ENCODE peak calls at places on chromosomes 2 and 18, in eight cellular contexts. One of them, this sample, is unnamed.

GRCh38 chr2:75047907-75048625 is 89.6 kb downstream of the POLE4 start:
- DNase-seq in caudate nucleus: no peak
- DNase-seq in heart right ventricle: no peak
- DNase-seq in CD8-positive, alpha-beta T cell: no peak
- DNase-seq in kidney: no peak
- DNase-seq in psoas muscle: no peak
- DNase-seq in CD4-positive, alpha-beta memory T cell: no peak
- DNase-seq in mesenchymal stem cell: peak; percentile 69
- DNase-seq in this sample: no peak

GRCh38 chr18:9810994-9811393 is 74.8 kb upstream of the TXNDC2 start:
- DNase-seq in caudate nucleus: no peak
- DNase-seq in mesenchymal stem cell: no peak
- DNase-seq in CD8-positive, alpha-beta T cell: no peak
- DNase-seq in CD4-positive, alpha-beta memory T cell: no peak
- DNase-seq in kidney: no peak
- DNase-seq in heart right ventricle: no peak
- DNase-seq in psoas muscle: no peak
- DNase-seq in this sample: no peak

GRCh38 chr18:59864446-59864764 is 35.4 kb upstream of the PMAIP1 start:
- DNase-seq in kidney: no peak
- DNase-seq in caudate nucleus: no peak
- DNase-seq in CD4-positive, alpha-beta memory T cell: no peak
- DNase-seq in mesenchymal stem cell: no peak
- DNase-seq in heart right ventricle: no peak
- DNase-seq in psoas muscle: no peak
- DNase-seq in CD8-positive, alpha-beta T cell: no peak
- DNase-seq in this sample: no peak

GRCh38 chr18:78431606-78432005 is 548.0 kb upstream of the SALL3 start:
- DNase-seq in heart right ventricle: no peak
- DNase-seq in CD4-positive, alpha-beta memory T cell: no peak
- DNase-seq in mesenchymal stem cell: no peak
- DNase-seq in psoas muscle: no peak
- DNase-seq in kidney: no peak
- DNase-seq in CD8-positive, alpha-beta T cell: no peak
- DNase-seq in caudate nucleus: no peak
- DNase-seq in this sample: no peak

GRCh38 chr2:98382086-98382485 is 35.8 kb downstream of the CNGA3 start:
- DNase-seq in CD8-positive, alpha-beta T cell: no peak
- DNase-seq in CD4-positive, alpha-beta memory T cell: no peak
- DNase-seq in caudate nucleus: no peak
- DNase-seq in mesenchymal stem cell: no peak
- DNase-seq in kidney: no peak
- DNase-seq in heart right ventricle: no peak
- DNase-seq in psoas muscle: no peak
- DNase-seq in this sample: no peak

GRCh38 chr2:164954954-164955701 is at the start of gene SLC38A11:
- DNase-seq in psoas muscle: peak; percentile 26
- DNase-seq in CD4-positive, alpha-beta memory T cell: no peak
- DNase-seq in heart right ventricle: peak; percentile 9
- DNase-seq in kidney: peak; percentile 76
- DNase-seq in caudate nucleus: peak; percentile 23
- DNase-seq in mesenchymal stem cell: no peak
- DNase-seq in CD8-positive, alpha-beta T cell: no peak
- DNase-seq in this sample: peak; percentile 72

GRCh38 chr2:148253716-148254115 is 232.8 kb downstream of the MBD5 start:
- DNase-seq in kidney: no peak
- DNase-seq in heart right ventricle: no peak
- DNase-seq in psoas muscle: no peak
- DNase-seq in caudate nucleus: no peak
- DNase-seq in CD8-positive, alpha-beta T cell: no peak
- DNase-seq in CD4-positive, alpha-beta memory T cell: no peak
- DNase-seq in mesenchymal stem cell: no peak
- DNase-seq in this sample: no peak

GRCh38 chr2:67752964-67753363 is 309.8 kb downstream of the C1D start:
- DNase-seq in mesenchymal stem cell: peak; percentile 72
- DNase-seq in CD4-positive, alpha-beta memory T cell: no peak
- DNase-seq in CD8-positive, alpha-beta T cell: no peak
- DNase-seq in kidney: no peak
- DNase-seq in caudate nucleus: no peak
- DNase-seq in psoas muscle: no peak
- DNase-seq in heart right ventricle: no peak
- DNase-seq in this sample: no peak

GRCh38 chr18:51666717-51667320 is 469.3 kb upstream of the MEX3C start:
- DNase-seq in kidney: no peak
- DNase-seq in heart right ventricle: no peak
- DNase-seq in caudate nucleus: peak; percentile 57
- DNase-seq in CD4-positive, alpha-beta memory T cell: no peak
- DNase-seq in psoas muscle: no peak
- DNase-seq in CD8-positive, alpha-beta T cell: no peak
- DNase-seq in mesenchymal stem cell: no peak
- DNase-seq in this sample: no peak

GRCh38 chr2:212532585-212532984 is 6.0 kb downstream of the ERBB4 start:
- DNase-seq in CD4-positive, alpha-beta memory T cell: no peak
- DNase-seq in CD8-positive, alpha-beta T cell: no peak
- DNase-seq in mesenchymal stem cell: no peak
- DNase-seq in psoas muscle: no peak
- DNase-seq in caudate nucleus: no peak
- DNase-seq in kidney: no peak
- DNase-seq in heart right ventricle: no peak
- DNase-seq in this sample: no peak

GRCh38 chr2:22616031-22616430 is 768.9 kb upstream of the KLHL29 start:
- DNase-seq in caudate nucleus: no peak
- DNase-seq in psoas muscle: no peak
- DNase-seq in heart right ventricle: no peak
- DNase-seq in CD4-positive, alpha-beta memory T cell: no peak
- DNase-seq in mesenchymal stem cell: no peak
- DNase-seq in CD8-positive, alpha-beta T cell: no peak
- DNase-seq in kidney: no peak
- DNase-seq in this sample: no peak

GRCh38 chr2:150675807-150676206 is 188.3 kb upstream of the RND3 start:
- DNase-seq in kidney: no peak
- DNase-seq in CD8-positive, alpha-beta T cell: no peak
- DNase-seq in heart right ventricle: no peak
- DNase-seq in CD4-positive, alpha-beta memory T cell: no peak
- DNase-seq in psoas muscle: no peak
- DNase-seq in caudate nucleus: no peak
- DNase-seq in mesenchymal stem cell: no peak
- DNase-seq in this sample: no peak

GRCh38 chr2:8805278-8806045 is 32.0 kb downstream of the KIDINS220 start:
- DNase-seq in heart right ventricle: peak; percentile 48
- DNase-seq in caudate nucleus: no peak
- DNase-seq in mesenchymal stem cell: peak; percentile 62
- DNase-seq in kidney: no peak
- DNase-seq in psoas muscle: no peak
- DNase-seq in CD4-positive, alpha-beta memory T cell: no peak
- DNase-seq in CD8-positive, alpha-beta T cell: no peak
- DNase-seq in this sample: peak; percentile 23

GRCh38 chr2:176814740-176815367 is 397.7 kb upstream of the HNRNPA3 start:
- DNase-seq in psoas muscle: no peak
- DNase-seq in heart right ventricle: no peak
- DNase-seq in mesenchymal stem cell: peak; percentile 25
- DNase-seq in CD8-positive, alpha-beta T cell: no peak
- DNase-seq in caudate nucleus: peak; percentile 28
- DNase-seq in CD4-positive, alpha-beta memory T cell: peak; percentile 31
- DNase-seq in kidney: no peak
- DNase-seq in this sample: peak; percentile 43

GRCh38 chr2:176813526-176814179 is 398.9 kb upstream of the HNRNPA3 start:
- DNase-seq in kidney: no peak
- DNase-seq in caudate nucleus: no peak
- DNase-seq in CD4-positive, alpha-beta memory T cell: no peak
- DNase-seq in psoas muscle: no peak
- DNase-seq in CD8-positive, alpha-beta T cell: no peak
- DNase-seq in heart right ventricle: no peak
- DNase-seq in mesenchymal stem cell: no peak
- DNase-seq in this sample: no peak

GRCh38 chr2:176817061-176817565 is 395.5 kb upstream of the HNRNPA3 start:
- DNase-seq in mesenchymal stem cell: no peak
- DNase-seq in psoas muscle: no peak
- DNase-seq in kidney: no peak
- DNase-seq in caudate nucleus: peak; percentile 83
- DNase-seq in heart right ventricle: no peak
- DNase-seq in CD4-positive, alpha-beta memory T cell: no peak
- DNase-seq in CD8-positive, alpha-beta T cell: no peak
- DNase-seq in this sample: no peak

GRCh38 chr2:176812376-176812775 is 400.2 kb upstream of the HNRNPA3 start:
- DNase-seq in mesenchymal stem cell: no peak
- DNase-seq in psoas muscle: no peak
- DNase-seq in CD8-positive, alpha-beta T cell: no peak
- DNase-seq in CD4-positive, alpha-beta memory T cell: no peak
- DNase-seq in caudate nucleus: peak; percentile 12
- DNase-seq in kidney: no peak
- DNase-seq in heart right ventricle: no peak
- DNase-seq in this sample: no peak

GRCh38 chr2:176814274-176814673 is 398.3 kb upstream of the HNRNPA3 start:
- DNase-seq in CD8-positive, alpha-beta T cell: no peak
- DNase-seq in kidney: no peak
- DNase-seq in mesenchymal stem cell: no peak
- DNase-seq in caudate nucleus: no peak
- DNase-seq in heart right ventricle: no peak
- DNase-seq in psoas muscle: no peak
- DNase-seq in CD4-positive, alpha-beta memory T cell: no peak
- DNase-seq in this sample: no peak
- H3K27ac ChIP-seq in CD8-positive, alpha-beta T cell: no peak overlapping the region
- H3K27ac ChIP-seq in kidney: no peak overlapping the region
- H3K27ac ChIP-seq in mesenchymal stem cell: no peak overlapping the region
- H3K27ac ChIP-seq in caudate nucleus: no peak overlapping the region
- H3K27ac ChIP-seq in heart right ventricle: no peak overlapping the region
- H3K27ac ChIP-seq in psoas muscle: no peak overlapping the region
- H3K27ac ChIP-seq in CD4-positive, alpha-beta memory T cell: no peak overlapping the region
- H3K27ac ChIP-seq in this sample: no peak overlapping the region

GRCh38 chr2:120110062-120110362 is 97.1 kb downstream of the EPB41L5 start:
- DNase-seq in psoas muscle: no peak
- DNase-seq in CD8-positive, alpha-beta T cell: no peak
- DNase-seq in kidney: no peak
- DNase-seq in caudate nucleus: no peak
- DNase-seq in CD4-positive, alpha-beta memory T cell: no peak
- DNase-seq in heart right ventricle: no peak
- DNase-seq in mesenchymal stem cell: no peak
- DNase-seq in this sample: no peak
- H3K27ac ChIP-seq in psoas muscle: no peak overlapping the region
- H3K27ac ChIP-seq in CD8-positive, alpha-beta T cell: no peak overlapping the region
- H3K27ac ChIP-seq in kidney: no peak overlapping the region
- H3K27ac ChIP-seq in caudate nucleus: no peak overlapping the region
- H3K27ac ChIP-seq in CD4-positive, alpha-beta memory T cell: no peak overlapping the region
- H3K27ac ChIP-seq in heart right ventricle: no peak overlapping the region
- H3K27ac ChIP-seq in mesenchymal stem cell: no peak overlapping the region
- H3K27ac ChIP-seq in this sample: no peak overlapping the region

GRCh38 chr2:237466266-237466665 is 20.8 kb upstream of the MLPH start:
- DNase-seq in psoas muscle: no peak
- DNase-seq in CD8-positive, alpha-beta T cell: no peak
- DNase-seq in heart right ventricle: no peak
- DNase-seq in kidney: no peak
- DNase-seq in CD4-positive, alpha-beta memory T cell: no peak
- DNase-seq in caudate nucleus: no peak
- DNase-seq in mesenchymal stem cell: peak; percentile 91
- DNase-seq in this sample: no peak
- H3K27ac ChIP-seq in psoas muscle: no peak overlapping the region
- H3K27ac ChIP-seq in CD8-positive, alpha-beta T cell: no peak overlapping the region
- H3K27ac ChIP-seq in heart right ventricle: no peak overlapping the region
- H3K27ac ChIP-seq in kidney: no peak overlapping the region
- H3K27ac ChIP-seq in CD4-positive, alpha-beta memory T cell: no peak overlapping the region
- H3K27ac ChIP-seq in caudate nucleus: no peak overlapping the region
- H3K27ac ChIP-seq in mesenchymal stem cell: peak overlapping the region; percentile 97
- H3K27ac ChIP-seq in this sample: peak overlapping the region; percentile 93

DNA sequence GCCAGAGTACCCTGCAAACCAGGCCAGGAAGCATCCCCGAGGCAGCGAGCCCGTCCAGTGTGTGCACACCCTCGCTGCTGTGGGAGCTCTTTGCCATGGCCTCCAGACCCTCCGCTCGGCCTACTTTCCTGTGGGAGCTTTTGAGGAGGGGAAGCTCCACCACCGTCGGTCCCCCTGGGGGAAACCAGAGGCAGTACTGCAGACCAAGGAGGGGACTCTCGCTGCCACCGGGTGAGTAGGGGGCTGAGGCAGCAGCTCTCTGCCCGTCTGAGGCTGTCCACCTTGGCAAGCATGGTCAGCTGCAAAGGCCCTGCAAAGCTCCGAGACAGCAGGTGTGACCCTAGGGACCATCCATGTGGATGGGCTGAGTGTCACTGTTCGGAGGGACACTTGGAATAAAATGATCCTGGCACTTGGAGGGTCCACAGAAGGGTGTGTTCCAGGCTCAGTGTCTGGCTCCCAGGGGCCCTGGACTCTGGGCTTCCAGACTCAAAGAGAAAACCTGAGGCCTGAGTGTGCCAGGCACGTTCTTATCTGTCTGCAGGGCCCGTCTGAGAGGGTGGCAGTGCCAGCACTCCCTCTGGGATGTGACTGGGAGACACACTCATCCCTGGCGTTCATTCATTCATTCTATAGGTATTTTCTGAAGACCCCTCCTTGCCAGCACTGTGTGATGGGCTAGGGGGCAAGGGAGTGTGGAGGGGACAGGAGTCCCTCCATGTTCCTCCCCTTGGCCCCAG is 282.8 kb upstream of the HS6ST1 start:
- DNase-seq in mesenchymal stem cell: no peak
- DNase-seq in heart right ventricle: no peak
- DNase-seq in kidney: no peak
- DNase-seq in psoas muscle: no peak
- DNase-seq in CD4-positive, alpha-beta memory T cell: no peak
- DNase-seq in CD8-positive, alpha-beta T cell: no peak
- DNase-seq in caudate nucleus: no peak
- DNase-seq in this sample: peak; percentile 59
- H3K27ac ChIP-seq in mesenchymal stem cell: no peak overlapping the region
- H3K27ac ChIP-seq in heart right ventricle: no peak overlapping the region
- H3K27ac ChIP-seq in kidney: no peak overlapping the region
- H3K27ac ChIP-seq in psoas muscle: no peak overlapping the region
- H3K27ac ChIP-seq in CD4-positive, alpha-beta memory T cell: no peak overlapping the region
- H3K27ac ChIP-seq in CD8-positive, alpha-beta T cell: no peak overlapping the region
- H3K27ac ChIP-seq in caudate nucleus: no peak overlapping the region
- H3K27ac ChIP-seq in this sample: no peak overlapping the region